ENCODE peak calls at places on chromosomes 6 and 20, in ten cellular contexts. S is NCI-H1092 treated with DMSO at 0.1 percent for 48 hours; L is MV-4-11; H is stimulated activated CD4-positive, alpha-beta T cell treated with anti-CD3 and anti-CD28 coated beads, Interleukin-15, amount 100 ng/mL, for 24 hours; B is HEK293T; G is activated CD4-positive, alpha-beta T cell treated with anti-CD3 and anti-CD28 coated beads, Interleukin-2, amount 50 U/mL, for 48 hours; D is GM12865; K is putamen; Q is AG08396; U is stimulated activated naive CD8-positive, alpha-beta T cell treated with anti-CD3 and anti-CD28 coated beads, Interleukin-15, Interleukin-2, amounts not matched to agents 100 U/mL and 50 U/mL, for 24 hours. V is an unnamed sample.

GRCh38 chr6:79413562-79414002 is 123.6 kb downstream of the LCA5 start:
- DNase-seq in S (no peak), Q (no peak), K (no peak), U (no peak), G (no peak), D (no peak), H (no peak), L (peak), B (no peak), V (no peak)

GRCh38 chr6:26329763-26330511 is 35.1 kb upstream of the BTN3A2 start:
- DNase-seq in G (peak), L (peak), Q (no peak), U (peak), H (peak), B (no peak), K (no peak), S (peak), D (peak), V (peak)

GRCh38 chr6:15401769-15402250 is 155.9 kb downstream of the JARID2 start:
- DNase-seq in B (no peak), K (no peak), L (no peak), D (no peak), Q (no peak), S (no peak), U (no peak), H (no peak), G (no peak), V (peak)

GRCh38 chr6:136582702-136583471 is 32.7 kb upstream of the MAP7 start:
- DNase-seq in L (peak), S (peak), K (no peak), D (no peak), U (no peak), G (no peak), H (no peak), B (no peak), Q (peak), V (no peak)

GRCh38 chr20:51350941-51351631 is 191.4 kb downstream of the NFATC2 start:
- DNase-seq in U (no peak), D (no peak), Q (peak), H (no peak), L (no peak), S (no peak), G (no peak), B (no peak), K (no peak), V (no peak)

GRCh38 chr20:33761698-33762250 is 30.0 kb downstream of the ZNF341 start:
- DNase-seq in H (no peak), S (no peak), G (no peak), D (no peak), Q (no peak), U (no peak), K (no peak), L (no peak), B (no peak), V (no peak)

GRCh38 chr6:2899596-2899995 is 3.5 kb downstream of the SERPINB9 start:
- DNase-seq in B (no peak), Q (no peak), L (no peak), U (peak), H (peak), S (no peak), K (no peak), G (peak), D (peak), V (no peak)

GRCh38 chr6:169577974-169578373 is 123.9 kb downstream of the WDR27 start:
- DNase-seq in S (no peak), K (no peak), B (no peak), G (no peak), Q (no peak), U (no peak), D (no peak), L (no peak), H (no peak), V (no peak)

GRCh38 chr20:49344140-49344539 is 66.3 kb upstream of the ZNFX1 start:
- DNase-seq in D (no peak), Q (no peak), U (no peak), B (no peak), H (no peak), L (no peak), S (no peak), G (no peak), K (no peak), V (no peak)

GRCh38 chr20:7180261-7181045 is 413.0 kb downstream of the BMP2 start:
- DNase-seq in G (no peak), S (no peak), B (no peak), D (no peak), H (no peak), K (no peak), U (no peak), L (no peak), Q (no peak), V (no peak)

GRCh38 chr6:31152776-31153175 is 4.8 kb downstream of the CCHCR1 start:
- DNase-seq in H (no peak), Q (no peak), K (no peak), U (no peak), S (no peak), G (no peak), D (no peak), B (no peak), L (no peak), V (no peak)

GRCh38 chr6:32609731-32610640 is 20.3 kb upstream of the HLA-DRB1 start:
- DNase-seq in G (peak), Q (peak), S (peak), K (peak), U (peak), B (peak), D (peak), H (peak), L (peak), V (peak)

GRCh38 chr20:62603021-62603906 is 39.0 kb upstream of the SLCO4A1 start:
- DNase-seq in G (peak), K (no peak), H (peak), U (peak), Q (peak), S (peak), D (no peak), L (peak), B (no peak), V (no peak)

GRCh38 chr6:16681260-16681873 is 79.9 kb downstream of the ATXN1 start:
- DNase-seq in H (no peak), L (peak), U (no peak), K (no peak), S (no peak), B (peak), Q (peak), G (no peak), D (no peak), V (no peak)

GRCh38 chr6:53986165-53986720 is 125.0 kb upstream of the MLIP start:
- DNase-seq in D (peak), K (no peak), B (peak), S (no peak), H (peak), Q (peak), G (no peak), U (peak), L (no peak), V (peak)

V was measured in midbrain.